ENCODE peak calls at places on chromosomes 12 and 14, in eight cellular contexts. A is adrenal gland, Q is cardiac muscle cell, N is mucosa of descending colon, P is GM10248, F is Panc1, L is HCT116, R is esophagus squamous epithelium. U is an unnamed sample.

GRCh38 chr12:108570743-108571603 is 8.6 kb downstream of the ISCU start:
- DNase-seq in A (no peak), Q (peak), N (no peak), P (no peak), F (no peak), L (peak), R (no peak), U (no peak)

GRCh38 chr14:65422093-65422834 is 9.7 kb downstream of the FUT8 start:
- DNase-seq in A (no peak), Q (peak), N (no peak), P (no peak), F (no peak), L (no peak), R (no peak), U (no peak)

GRCh38 chr14:74083784-74084276 is 423 bp downstream of the ALDH6A1 start:
- DNase-seq in A (peak), Q (no peak), N (peak), P (no peak), F (no peak), L (no peak), R (no peak), U (no peak)

GRCh38 chr12:121641343-121641630 is 15.0 kb downstream of the ORAI1 start:
- DNase-seq in A (no peak), Q (no peak), N (no peak), P (no peak), F (no peak), L (no peak), R (no peak), U (no peak)

GRCh38 chr14:93978735-93979134 is 2.4 kb upstream of the ASB2 start:
- DNase-seq in A (no peak), Q (no peak), N (no peak), P (no peak), F (no peak), L (no peak), R (no peak), U (no peak)

GRCh38 chr12:104049278-104050257 is at the start of gene GLT8D2:
- DNase-seq in A (peak), Q (peak), N (peak), P (no peak), F (no peak), L (no peak), R (no peak), U (peak)

GRCh38 chr14:23421594-23421993 is 13.5 kb upstream of the MYH6 start:
- DNase-seq in A (no peak), Q (no peak), N (no peak), P (no peak), F (no peak), L (no peak), R (no peak), U (peak)

GRCh38 chr14:21039059-21039422 is 3.1 kb upstream of the RNASE7 start:
- DNase-seq in A (peak), Q (peak), N (peak), P (no peak), F (no peak), L (no peak), R (no peak), U (no peak)

GRCh38 chr12:105948331-105948730 is 190.4 kb downstream of the NUAK1 start:
- DNase-seq in A (no peak), Q (peak), N (no peak), P (no peak), F (no peak), L (no peak), R (no peak), U (no peak)

GRCh38 chr12:129911437-129912049 is 7.7 kb upstream of the TMEM132D start:
- DNase-seq in A (peak), Q (peak), N (peak), P (peak), F (peak), L (no peak), R (no peak), U (peak)

GRCh38 chr14:91376547-91377477 is 40.8 kb downstream of the CCDC88C start:
- DNase-seq in A (no peak), Q (no peak), N (no peak), P (no peak), F (no peak), L (no peak), R (no peak), U (no peak)

GRCh38 chr12:109541412-109541725 is 31.9 kb downstream of the MMAB start:
- DNase-seq in A (peak), Q (no peak), N (no peak), P (no peak), F (no peak), L (no peak), R (no peak), U (no peak)

GRCh38 chr12:63362801-63363200 is 211.8 kb upstream of the AVPR1A start:
- DNase-seq in A (no peak), Q (no peak), N (no peak), P (no peak), F (no peak), L (no peak), R (no peak), U (no peak)

GRCh38 chr12:98154850-98155249 is 360.5 kb upstream of the TMPO start:
- DNase-seq in A (peak), Q (peak), N (peak), P (no peak), F (no peak), L (peak), R (no peak), U (no peak)

DNA sequence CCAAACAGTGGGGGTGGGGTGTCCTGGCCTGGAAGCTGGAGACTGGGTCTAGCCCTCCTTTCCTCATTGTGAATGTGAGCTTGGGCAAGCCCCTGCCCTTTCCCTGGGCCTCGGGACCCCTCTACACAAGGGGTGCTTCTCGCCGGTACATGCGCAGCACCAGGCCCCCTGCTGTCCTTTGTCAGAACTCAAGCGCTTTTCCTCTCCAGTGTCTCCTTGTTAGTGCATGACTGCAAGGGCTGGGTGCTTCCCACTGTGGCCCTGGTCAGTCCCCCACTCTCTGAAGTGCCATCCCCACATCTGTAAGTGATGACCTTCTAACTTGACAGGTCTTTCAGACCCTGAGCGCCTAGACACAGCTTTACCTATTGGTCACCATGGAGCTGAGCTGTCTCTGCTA is 44.2 kb downstream of the DEGS2 start:
- DNase-seq in A (no peak), Q (no peak), N (no peak), P (no peak), F (no peak), L (no peak), R (no peak), U (no peak)
- TF ChIP-seq CTCF in A (no peak), Q (no peak), N (no peak), P (no peak), F (no peak), L (no peak), R (no peak), U (no peak)

GRCh38 chr12:122966743-122967058 is 438 bp upstream of the ABCB9 start:
- DNase-seq in A (no peak), Q (no peak), N (no peak), P (no peak), F (no peak), L (no peak), R (no peak), U (no peak)

GRCh38 chr12:122965851-122966742 is at the start of gene ABCB9:
- DNase-seq in A (peak), Q (peak), N (peak), P (peak), F (no peak), L (peak), R (peak), U (peak)

GRCh38 chr12:122969657-122970056 is 3.4 kb upstream of the ABCB9 start:
- DNase-seq in A (no peak), Q (no peak), N (no peak), P (no peak), F (no peak), L (no peak), R (no peak), U (no peak)

GRCh38 chr12:122967151-122967550 is 888 bp upstream of the ABCB9 start:
- DNase-seq in A (no peak), Q (no peak), N (no peak), P (no peak), F (no peak), L (no peak), R (no peak), U (no peak)

GRCh38 chr12:122968104-122968503 is 1.8 kb upstream of the ABCB9 start:
- DNase-seq in A (no peak), Q (no peak), N (no peak), P (no peak), F (no peak), L (no peak), R (no peak), U (no peak)
- TF ChIP-seq CTCF in A (no peak), Q (no peak), N (no peak), P (no peak), F (no peak), L (no peak), R (no peak), U (no peak)

DNA sequence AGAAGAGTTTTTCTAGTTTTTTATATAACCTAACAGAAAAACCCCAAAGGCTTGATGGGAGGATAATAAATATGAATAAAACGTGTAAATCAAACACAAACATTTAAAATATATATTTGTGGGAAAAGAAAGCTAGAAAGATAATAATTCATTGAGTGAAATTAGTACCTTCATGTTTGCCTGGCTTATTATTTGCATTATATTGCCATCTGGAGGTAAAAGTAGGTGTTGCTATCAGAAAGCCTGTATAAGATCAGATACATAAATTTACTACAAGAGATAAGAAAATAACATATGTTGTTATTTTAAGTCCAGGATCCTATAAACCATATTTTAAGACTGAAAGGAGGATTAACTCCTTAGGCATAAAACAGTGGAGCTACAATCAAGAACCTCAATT is 77.7 kb downstream of the NTS start:
- DNase-seq in A (no peak), Q (peak), N (no peak), P (no peak), F (peak), L (peak), R (no peak), U (no peak)
- TF ChIP-seq CTCF in A (no peak), Q (peak), N (no peak), P (peak), F (peak), L (peak), R (no peak), U (no peak)

DNA sequence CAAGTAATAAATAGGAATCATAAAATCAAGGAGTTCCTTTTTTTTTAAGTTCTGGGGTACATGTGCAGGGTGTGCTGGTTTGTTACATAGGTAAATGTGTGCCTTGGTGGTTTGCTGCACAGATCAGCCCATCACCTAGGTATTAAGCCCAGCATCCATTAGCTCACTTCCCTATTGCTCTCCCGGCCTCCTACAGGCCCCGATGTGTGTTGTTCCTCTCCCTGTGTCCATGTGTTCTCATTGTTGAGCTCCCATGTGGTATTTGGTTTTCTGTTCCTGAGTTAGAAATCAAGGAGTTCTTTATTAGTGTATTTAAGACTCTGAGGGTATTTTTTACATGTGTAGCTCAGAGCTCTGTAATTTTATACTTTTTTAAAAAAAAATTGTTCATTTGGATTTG is 86.0 kb downstream of the SCFD1 start:
- DNase-seq in A (no peak), Q (no peak), N (no peak), P (no peak), F (no peak), L (no peak), R (no peak), U (no peak)
- TF ChIP-seq CTCF in A (no peak), Q (no peak), N (no peak), P (no peak), F (no peak), L (peak), R (no peak), U (no peak)

GRCh38 chr12:26187429-26187828 is 7.9 kb upstream of the SSPN start:
- DNase-seq in A (no peak), Q (no peak), N (no peak), P (no peak), F (no peak), L (no peak), R (no peak), U (no peak)
- TF ChIP-seq CTCF in A (no peak), Q (no peak), N (no peak), P (no peak), F (peak), L (no peak), R (no peak), U (no peak)

GRCh38 chr12:2834581-2835491 is at the start of gene NRIP2:
- DNase-seq in A (peak), Q (peak), N (no peak), P (no peak), F (no peak), L (no peak), R (no peak), U (no peak)
- TF ChIP-seq CTCF in A (no peak), Q (peak), N (no peak), P (no peak), F (no peak), L (no peak), R (no peak), U (no peak)